ENCODE peak calls at places on chromosomes 13 and 19, in seven cellular contexts. X is AG04450, M is activated B cell treated with CpG ODN at 0.5 μM for 24 hours, N is right atrium auricular region, S is neural progenitor cell, Y is fibroblast of lung, Q is RWPE1. G is an unnamed sample.

GRCh38 chr13:53264751-53265150 is 236.1 kb downstream of the OLFM4 start:
- DNase-seq in X (no peak), M (no peak), Q (no peak), N (no peak), S (no peak), Y (no peak), G (no peak)

GRCh38 chr19:3658004-3658822 is 31.6 kb upstream of the CACTIN start:
- DNase-seq in S (no peak), N (no peak), Q (no peak), Y (no peak), M (no peak), X (no peak), G (no peak)

GRCh38 chr19:45863840-45864628 is at the start of gene FOXA3:
- DNase-seq in X (no peak), Y (peak), M (peak), Q (no peak), S (peak), N (no peak), G (peak)

GRCh38 chr19:39038098-39038497 is 5.7 kb upstream of the FBXO27 start:
- DNase-seq in M (no peak), Y (peak), N (no peak), X (no peak), Q (peak), S (peak), G (peak)

GRCh38 chr19:18453269-18454024 is 15.5 kb upstream of the ISYNA1 start:
- DNase-seq in X (no peak), Y (no peak), N (no peak), Q (no peak), S (no peak), M (no peak), G (no peak)

GRCh38 chr19:53389591-53390377 is 5.2 kb upstream of the ZNF765 start:
- DNase-seq in Y (no peak), X (no peak), Q (no peak), S (peak), N (no peak), M (no peak), G (no peak)

GRCh38 chr13:47499358-47500150 is 501.5 kb downstream of the SUCLA2 start:
- DNase-seq in N (no peak), Q (peak), Y (peak), X (peak), M (no peak), S (no peak), G (no peak)

GRCh38 chr13:108226184-108226583 is 8.0 kb downstream of the ABHD13 start:
- DNase-seq in Y (no peak), N (no peak), Q (no peak), S (no peak), M (no peak), X (no peak), G (no peak)

GRCh38 chr13:28531956-28532225 is 37.0 kb upstream of the FLT1 start:
- DNase-seq in N (no peak), X (no peak), S (no peak), M (no peak), Q (no peak), Y (no peak), G (no peak)

GRCh38 chr19:35081201-35081600 is 34.4 kb upstream of the FXYD3 start:
- DNase-seq in M (no peak), Y (no peak), S (no peak), Q (no peak), X (no peak), N (no peak), G (no peak)

GRCh38 chr13:65966991-65967451 is 1263.1 kb downstream of the PCDH9 start:
- DNase-seq in Q (peak), N (no peak), M (no peak), X (no peak), Y (peak), S (peak), G (no peak)

GRCh38 chr13:113952151-113952982 is 21.5 kb downstream of the C13orf46 start:
- DNase-seq in X (no peak), N (no peak), Q (no peak), Y (no peak), S (no peak), M (no peak), G (no peak)

GRCh38 chr19:10143700-10144099 is 24.0 kb upstream of the EIF3G start:
- DNase-seq in M (no peak), N (no peak), Y (no peak), Q (no peak), S (no peak), X (no peak), G (no peak)

GRCh38 chr19:38993271-38993670 is 17.7 kb upstream of the FBXO17 start:
- DNase-seq in Q (peak), N (no peak), S (no peak), M (no peak), Y (peak), X (no peak), G (no peak)

GRCh38 chr19:13707901-13708300 is 56.4 kb upstream of the MRI1 start:
- DNase-seq in M (no peak), Q (no peak), S (no peak), X (no peak), N (no peak), Y (peak), G (no peak)

GRCh38 chr19:58196911-58197616 is 14.2 kb downstream of the ZNF274 start:
- DNase-seq in M (no peak), N (no peak), Y (peak), Q (no peak), S (no peak), X (no peak), G (no peak)

GRCh38 chr13:103145476-103145875 is 79.3 kb upstream of the SLC10A2 start:
- DNase-seq in S (no peak), Y (no peak), N (no peak), Q (no peak), M (no peak), X (no peak), G (no peak)

GRCh38 chr13:44300895-44301638 is 72.6 kb upstream of the SERP2 start:
- DNase-seq in S (no peak), N (no peak), M (no peak), Y (peak), X (no peak), Q (peak), G (no peak)

GRCh38 chr19:39645800-39646411 is 9.8 kb upstream of the LGALS16 start:
- DNase-seq in N (no peak), Y (peak), Q (no peak), X (no peak), M (no peak), S (peak), G (peak)

GRCh38 chr13:20193924-20194631 is 1.3 kb upstream of the GJB2 start:
- DNase-seq in Y (no peak), M (no peak), S (peak), Q (no peak), X (no peak), N (no peak), G (no peak)

GRCh38 chr19:7507884-7508283 is 8.0 kb upstream of the ZNF358 start:
- DNase-seq in N (peak), X (peak), M (no peak), S (peak), Q (peak), Y (peak), G (no peak)

GRCh38 chr19:16078311-16078758 is 2.0 kb downstream of the TPM4 start:
- DNase-seq in M (no peak), N (no peak), X (no peak), Y (peak), Q (no peak), S (peak), G (no peak)

GRCh38 chr19:56348289-56348877 is 33.7 kb upstream of the ZSCAN5A start:
- DNase-seq in Y (no peak), M (no peak), Q (no peak), N (no peak), S (peak), X (no peak), G (no peak)

GRCh38 chr13:38180100-38180499 is 169.6 kb upstream of the UFM1 start:
- DNase-seq in Y (peak), S (no peak), M (no peak), Q (peak), N (no peak), X (no peak), G (no peak)

GRCh38 chr19:39926170-39926755 is 8.2 kb downstream of the FCGBP start:
- DNase-seq in N (no peak), M (no peak), Q (no peak), S (no peak), Y (no peak), X (no peak), G (no peak)

GRCh38 chr13:74136089-74136658 is 2.0 kb upstream of the KLF12 start:
- DNase-seq in Y (peak), X (no peak), M (no peak), Q (peak), N (peak), S (no peak), G (peak)

GRCh38 chr13:75871059-75871458 is 234.9 kb downstream of the LMO7 start:
- DNase-seq in X (no peak), S (no peak), N (no peak), Y (no peak), M (no peak), Q (no peak), G (no peak)

GRCh38 chr19:49983645-49984229 is 22.8 kb upstream of the SIGLEC11 start:
- DNase-seq in N (peak), X (no peak), Y (peak), Q (peak), M (peak), S (peak), G (peak)

GRCh38 chr19:47446534-47447469 is 24.9 kb downstream of the SLC8A2 start:
- DNase-seq in S (peak), N (no peak), X (no peak), Q (peak), M (no peak), Y (no peak), G (peak)

GRCh38 chr19:7395360-7395781 is 46.6 kb downstream of the ARHGEF18 start:
- DNase-seq in N (no peak), Y (no peak), S (peak), Q (no peak), M (no peak), X (no peak), G (no peak)

GRCh38 chr19:55283548-55284393 is at the start of gene BRSK1:
- DNase-seq in S (peak), X (no peak), M (no peak), Y (peak), N (no peak), Q (no peak), G (peak)

GRCh38 chr19:35557539-35558399 is 5.7 kb downstream of the ATP4A start:
- DNase-seq in N (no peak), M (peak), Y (peak), S (peak), Q (peak), X (no peak), G (peak)

GRCh38 chr19:56170261-56170660 is 5.5 kb upstream of the GALP start:
- DNase-seq in M (no peak), N (peak), Q (peak), S (no peak), X (no peak), Y (peak), G (no peak)

GRCh38 chr13:65959305-65959704 is 1270.8 kb downstream of the PCDH9 start:
- DNase-seq in Y (peak), S (no peak), N (no peak), Q (no peak), X (no peak), M (no peak), G (no peak)

GRCh38 chr19:19626516-19627441 is 1.2 kb downstream of the LPAR2 start:
- DNase-seq in S (peak), Q (no peak), X (no peak), M (no peak), N (no peak), Y (no peak), G (no peak)

GRCh38 chr13:26785845-26786630 is 25.5 kb upstream of the GPR12 start:
- DNase-seq in Q (no peak), Y (no peak), S (peak), N (no peak), X (no peak), M (peak), G (peak)

GRCh38 chr13:62684359-62684758 is 1268.7 kb upstream of the PCDH20 start:
- DNase-seq in S (no peak), X (no peak), Y (no peak), M (no peak), N (no peak), Q (no peak), G (no peak)

GRCh38 chr13:59479629-59480028 is 684.1 kb downstream of the DIAPH3 start:
- DNase-seq in S (no peak), Q (no peak), Y (no peak), N (no peak), M (no peak), X (no peak), G (no peak)

GRCh38 chr13:59476376-59476775 is 687.4 kb downstream of the DIAPH3 start:
- DNase-seq in N (no peak), M (no peak), Q (no peak), Y (no peak), S (no peak), X (no peak), G (no peak)

GRCh38 chr13:59475911-59476310 is 687.8 kb downstream of the DIAPH3 start:
- DNase-seq in M (no peak), N (no peak), Q (no peak), Y (no peak), X (no peak), S (no peak), G (no peak)

GRCh38 chr13:59478908-59479307 is 684.8 kb downstream of the DIAPH3 start:
- DNase-seq in N (no peak), S (peak), X (no peak), Y (no peak), Q (no peak), M (no peak), G (no peak)

GRCh38 chr13:59477011-59477410 is 686.7 kb downstream of the DIAPH3 start:
- DNase-seq in M (no peak), X (no peak), N (no peak), Q (no peak), S (no peak), Y (no peak), G (no peak)
- TF ChIP-seq CTCF in M (no peak), X (peak), N (peak), Q (no peak), S (peak), Y (peak), G (peak)

GRCh38 chr13:95099541-95099940 is 201.7 kb downstream of the ABCC4 start:
- DNase-seq in M (no peak), Q (no peak), Y (peak), N (no peak), X (no peak), S (no peak), G (no peak)
- TF ChIP-seq CTCF in M (no peak), Q (no peak), Y (no peak), N (no peak), X (no peak), S (no peak), G (no peak)

GRCh38 chr19:41641879-41642485 is 15.1 kb upstream of the CEACAM4 start:
- DNase-seq in N (no peak), Q (peak), X (peak), S (peak), M (no peak), Y (peak), G (peak)

GRCh38 chr19:41649827-41650226 is 23.0 kb upstream of the CEACAM4 start:
- DNase-seq in M (no peak), S (no peak), Y (no peak), Q (peak), X (no peak), N (no peak), G (no peak)

GRCh38 chr19:41646589-41647204 is 19.8 kb upstream of the CEACAM4 start:
- DNase-seq in Y (no peak), X (no peak), Q (no peak), N (no peak), M (no peak), S (no peak), G (peak)
- TF ChIP-seq CTCF in Y (peak), X (peak), Q (no peak), N (peak), M (no peak), S (peak), G (peak)

GRCh38 chr13:24247016-24247415 is 62.4 kb upstream of the C1QTNF9 start:
- DNase-seq in Y (no peak), X (no peak), N (no peak), S (peak), M (no peak), Q (no peak), G (no peak)
- TF ChIP-seq CTCF in Y (no peak), X (no peak), N (no peak), S (no peak), M (no peak), Q (no peak), G (no peak)

DNA sequence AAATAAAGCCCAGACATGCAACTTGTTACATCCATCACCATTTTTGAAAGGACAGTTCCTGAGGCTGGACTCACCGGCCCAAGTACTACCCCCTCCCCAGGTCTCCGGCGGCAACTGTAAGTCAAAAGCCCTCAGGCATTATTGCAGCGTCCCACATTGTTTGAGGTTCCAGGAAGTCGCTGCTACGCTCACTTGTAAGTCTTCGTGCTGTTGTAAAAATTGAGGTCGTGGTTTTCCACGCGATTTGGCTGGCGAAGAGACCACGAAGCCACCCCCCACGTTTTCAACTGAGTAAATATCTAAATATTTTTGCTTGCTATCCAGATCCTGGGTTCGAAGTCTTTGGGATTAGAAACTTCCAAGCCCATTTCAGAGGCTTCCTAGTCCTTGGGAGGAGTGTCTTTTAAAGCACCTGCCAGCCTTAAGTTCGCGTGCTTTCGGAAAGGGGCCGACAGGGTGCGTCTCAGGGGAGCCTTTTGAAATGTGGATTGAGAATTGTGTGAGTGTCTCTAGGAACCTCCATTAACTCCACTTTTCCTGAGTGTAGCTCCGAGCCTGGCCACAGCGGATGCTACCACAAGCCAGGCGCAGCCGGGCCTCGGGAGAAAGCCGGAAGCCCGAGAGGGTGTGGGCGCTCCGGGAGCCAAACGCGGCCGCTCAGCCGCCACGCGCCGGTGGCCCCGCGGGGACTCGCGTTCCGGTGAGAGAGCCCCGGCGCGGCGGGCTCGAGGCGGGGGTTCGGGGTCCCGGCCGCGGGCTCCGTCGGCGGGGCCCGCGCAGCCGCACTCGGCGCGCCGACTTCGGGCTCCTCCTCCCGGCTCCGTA is at the start of gene FNDC3A:
- DNase-seq in N (peak), S (peak), M (peak), X (peak), Q (peak), Y (peak), G (peak)
- TF ChIP-seq CTCF in N (peak), S (peak), M (no peak), X (peak), Q (no peak), Y (peak), G (no peak)

DNA sequence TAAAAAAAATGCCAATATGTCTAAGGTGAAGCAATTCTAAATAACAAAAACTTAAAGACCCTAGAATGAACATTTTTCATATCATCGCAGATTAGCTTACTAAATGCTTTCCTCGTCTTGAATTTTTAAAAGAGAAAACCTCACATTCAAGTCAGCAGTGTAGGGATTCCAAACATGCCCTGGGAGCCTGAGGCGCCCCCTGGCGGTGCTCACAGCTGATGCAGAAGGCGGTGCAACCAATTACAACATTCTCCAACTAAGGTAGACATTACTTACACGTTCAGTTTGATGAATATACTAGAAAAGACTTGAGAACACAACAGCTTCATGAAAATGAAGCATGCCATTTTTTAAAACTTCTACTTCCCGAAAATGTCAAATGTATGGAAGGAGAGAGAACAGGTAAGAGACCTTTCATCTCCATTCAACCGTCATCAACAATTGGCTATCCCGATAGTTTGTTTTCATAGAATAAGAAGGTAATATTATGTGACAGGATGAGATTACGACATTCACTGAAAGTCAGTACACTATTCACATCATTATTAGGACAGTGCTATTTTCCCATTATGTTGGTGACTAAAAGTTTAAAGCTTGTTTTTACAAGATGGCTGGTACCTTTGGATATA is 304.4 kb downstream of the DCLK1 start:
- DNase-seq in Y (no peak), X (no peak), Q (no peak), M (no peak), N (no peak), S (no peak), G (no peak)
- TF ChIP-seq CTCF in Y (peak), X (peak), Q (no peak), M (no peak), N (no peak), S (peak), G (no peak)

G was measured in endothelial cell.